ENCODE peak calls at places on chromosomes 12 and 14, in four cellular contexts. G, F, I and N are unnamed samples.

GRCh38 chr12:119659289-119659897 is 8.5 kb upstream of the PRKAB1 start:
- DNase-seq in F (peak; percentile 15), G (peak; percentile 35), I (peak; percentile 73), N (peak; percentile 63)

GRCh38 chr12:32718926-32719325 is 36.8 kb downstream of the YARS2 start:
- DNase-seq in G (no peak), I (no peak), F (no peak), N (no peak)

GRCh38 chr12:67637718-67638117 is 10.8 kb upstream of the DYRK2 start:
- DNase-seq in F (no peak), I (no peak), G (no peak), N (no peak)

GRCh38 chr12:51865757-51866270 is 17.3 kb upstream of the FIGNL2 start:
- DNase-seq in G (no peak), I (no peak), F (no peak), N (no peak)

GRCh38 chr12:105741786-105742566 is 396.8 kb downstream of the NUAK1 start:
- DNase-seq in F (no peak), I (peak; percentile 71), G (no peak), N (no peak)

GRCh38 chr14:50770586-50770985 is 60.4 kb downstream of the NIN start:
- DNase-seq in F (no peak), G (no peak), I (no peak), N (no peak)

GRCh38 chr12:89954259-89954658 is 245.6 kb upstream of the ATP2B1 start:
- DNase-seq in G (no peak), I (no peak), F (no peak), N (no peak)

GRCh38 chr12:118189761-118190181 is 53.8 kb downstream of the PEBP1 start:
- DNase-seq in I (peak; percentile 47), G (peak; percentile 11), F (no peak), N (no peak)

GRCh38 chr14:22123188-22123560 is 449.6 kb upstream of the OR4E1 start:
- DNase-seq in G (no peak), I (no peak), F (no peak), N (no peak)

GRCh38 chr12:75784591-75784990 is 247.0 kb downstream of the PHLDA1 start:
- DNase-seq in F (peak; percentile 86), G (no peak), I (peak; percentile 15), N (peak; percentile 67)

GRCh38 chr14:105529506-105530445 is 3.4 kb downstream of the TMEM121 start:
- DNase-seq in G (no peak), I (no peak), F (no peak), N (no peak)

GRCh38 chr14:105126970-105127307 is 41.6 kb downstream of the JAG2 start:
- DNase-seq in I (no peak), F (no peak), G (no peak), N (no peak)

GRCh38 chr12:107801150-107801549 is 26.6 kb downstream of the ASCL4 start:
- DNase-seq in G (no peak), F (no peak), I (no peak), N (no peak)

GRCh38 chr12:50848963-50849362 is 6.2 kb downstream of the TMPRSS12 start:
- DNase-seq in G (no peak), I (no peak), F (no peak), N (no peak)

GRCh38 chr12:65568517-65568916 is 255.8 kb upstream of the HMGA2 start:
- DNase-seq in F (no peak), G (no peak), I (no peak), N (no peak)

GRCh38 chr14:52447236-52447635 is 105.1 kb downstream of the TXNDC16 start:
- DNase-seq in G (no peak), F (no peak), I (no peak), N (no peak)

GRCh38 chr12:53265783-53266182 is 2.3 kb upstream of the ESPL1 start:
- DNase-seq in G (no peak), I (no peak), F (no peak), N (no peak)

GRCh38 chr14:102570334-102570995 is 22.0 kb upstream of the RCOR1 start:
- DNase-seq in F (no peak), G (no peak), I (no peak), N (no peak)

GRCh38 chr12:94872671-94873367 is 130.7 kb downstream of the NDUFA12 start:
- DNase-seq in I (no peak), F (peak; percentile 9), G (peak; percentile 19), N (no peak)

GRCh38 chr12:54394281-54394719 is 9.8 kb upstream of the ZNF385A start:
- DNase-seq in I (peak; percentile 68), F (peak; percentile 67), G (peak; percentile 65), N (peak; percentile 59)

GRCh38 chr14:101849640-101850039 is 88.1 kb downstream of the PPP2R5C start:
- DNase-seq in G (no peak), F (no peak), I (no peak), N (no peak)

GRCh38 chr12:111757361-111758119 is 9.2 kb upstream of the ALDH2 start:
- DNase-seq in G (no peak), I (peak; percentile 41), F (no peak), N (no peak)

GRCh38 chr14:89616425-89617141 is 199.6 kb upstream of the FOXN3 start:
- DNase-seq in I (peak; percentile 24), F (peak; percentile 40), G (peak; percentile 26), N (no peak)